ENCODE peak calls at places on chromosomes 11 and 22, in six cellular contexts. G, X, L, T, N and C are unnamed samples.

GRCh38 chr11:46888636-46889035 is 29.7 kb downstream of the LRP4 start:
- DNase-seq in X (no peak), G (no peak), L (no peak), T (no peak), N (no peak), C (no peak)

GRCh38 chr11:61349916-61350315 is 11.8 kb downstream of the CYB561A3 start:
- DNase-seq in X (no peak), T (no peak), N (no peak), L (no peak), G (no peak), C (no peak)

GRCh38 chr11:19025799-19026406 is 34.6 kb downstream of the MRGPRX2 start:
- DNase-seq in L (peak; percentile 49), N (no peak), X (no peak), T (no peak), G (no peak), C (no peak)

GRCh38 chr22:38901111-38901641 is 29.2 kb upstream of the CBX6 start:
- DNase-seq in T (no peak), X (no peak), G (no peak), N (no peak), L (peak; percentile 22), C (no peak)

GRCh38 chr11:63838150-63838681 is 694 bp upstream of the MARK2 start:
- DNase-seq in T (no peak), X (no peak), G (no peak), L (no peak), N (no peak), C (peak; percentile 30)

GRCh38 chr11:17293308-17293707 is 16.8 kb downstream of the NUCB2 start:
- DNase-seq in N (no peak), L (no peak), X (no peak), T (no peak), G (no peak), C (no peak)

GRCh38 chr11:21037836-21038235 is 368.4 kb downstream of the NELL1 start:
- DNase-seq in T (no peak), X (no peak), G (no peak), L (no peak), N (no peak), C (no peak)

GRCh38 chr11:113505541-113506375 is 30.6 kb upstream of the DRD2 start:
- DNase-seq in L (peak; percentile 33), X (peak; percentile 19), T (peak; percentile 2), G (no peak), N (no peak), C (no peak)

GRCh38 chr22:19974233-19974861 is 32.7 kb upstream of the TXNRD2 start:
- DNase-seq in T (peak; percentile 62), X (no peak), N (peak; percentile 86), L (peak; percentile 91), G (no peak), C (peak; percentile 36)

GRCh38 chr11:60809249-60809648 is 24.1 kb downstream of the MS4A10 start:
- DNase-seq in L (no peak), X (no peak), T (no peak), N (no peak), G (no peak), C (no peak)

GRCh38 chr11:120131941-120132644 is 5.8 kb downstream of the TRIM29 start:
- DNase-seq in T (no peak), G (peak; percentile 54), X (no peak), L (no peak), N (no peak), C (peak; percentile 4)

GRCh38 chr11:16612801-16613400 is 125.5 kb upstream of the C11orf58 start:
- DNase-seq in G (no peak), X (no peak), L (peak; percentile 60), T (no peak), N (no peak), C (no peak)

GRCh38 chr11:58024601-58025091 is 965 bp downstream of the OR9Q1 start:
- DNase-seq in X (peak; percentile 52), L (no peak), T (no peak), N (no peak), G (no peak), C (peak; percentile 22)

GRCh38 chr11:69429716-69430491 is 51.6 kb upstream of the LINC01488 start:
- DNase-seq in L (no peak), G (peak; percentile 58), N (no peak), X (no peak), T (no peak), C (no peak)

GRCh38 chr11:65850217-65851082 is 7.5 kb downstream of the CFL1 start:
- DNase-seq in T (no peak), N (no peak), L (peak; percentile 35), G (peak; percentile 62), X (no peak), C (peak; percentile 32)

GRCh38 chr22:32444068-32444467 is 20.2 kb downstream of the BPIFC start:
- DNase-seq in G (no peak), N (no peak), X (no peak), T (peak; percentile 59), L (peak; percentile 17), C (no peak)

GRCh38 chr11:126007263-126007662 is 55.4 kb downstream of the CDON start:
- DNase-seq in N (no peak), X (no peak), G (no peak), T (peak; percentile 15), L (peak; percentile 39), C (no peak)

GRCh38 chr11:114031599-114032320 is 27.8 kb upstream of the ZBTB16 start:
- DNase-seq in X (no peak), T (no peak), L (no peak), N (no peak), G (no peak), C (no peak)

GRCh38 chr11:124313849-124314248 is at the start of gene OR8D1:
- DNase-seq in N (no peak), T (no peak), X (no peak), L (no peak), G (no peak), C (no peak)

GRCh38 chr11:124315052-124315451 is 1.3 kb upstream of the OR8D1 start:
- DNase-seq in G (no peak), N (no peak), L (no peak), T (no peak), X (no peak), C (no peak)

GRCh38 chr11:124311269-124311668 is 2.5 kb downstream of the OR8D1 start:
- DNase-seq in X (no peak), G (no peak), T (no peak), N (no peak), L (no peak), C (no peak)

GRCh38 chr11:124311677-124312076 is 2.1 kb downstream of the OR8D1 start:
- DNase-seq in X (no peak), T (no peak), N (no peak), L (no peak), G (no peak), C (no peak)

GRCh38 chr11:124313131-124313530 is 618 bp downstream of the OR8D1 start:
- DNase-seq in L (no peak), G (no peak), X (no peak), T (no peak), N (no peak), C (no peak)
- TF ChIP-seq EP300 in L (no peak), G (no peak), X (no peak), T (no peak), N (no peak), C (no peak)

GRCh38 chr22:26527574-26528465 is 15.5 kb upstream of the TFIP11 start:
- DNase-seq in N (no peak), X (no peak), G (no peak), L (no peak), T (no peak), C (no peak)

GRCh38 chr22:26529345-26529744 is 17.1 kb upstream of the TFIP11 start:
- DNase-seq in X (no peak), L (no peak), N (no peak), G (no peak), T (peak; percentile 22), C (no peak)

GRCh38 chr22:26526165-26526564 is 13.9 kb upstream of the TFIP11 start:
- DNase-seq in N (no peak), X (no peak), L (no peak), G (no peak), T (no peak), C (no peak)

GRCh38 chr22:26524870-26525269 is 12.6 kb upstream of the TFIP11 start:
- DNase-seq in G (no peak), X (no peak), T (no peak), N (no peak), L (no peak), C (no peak)

DNA sequence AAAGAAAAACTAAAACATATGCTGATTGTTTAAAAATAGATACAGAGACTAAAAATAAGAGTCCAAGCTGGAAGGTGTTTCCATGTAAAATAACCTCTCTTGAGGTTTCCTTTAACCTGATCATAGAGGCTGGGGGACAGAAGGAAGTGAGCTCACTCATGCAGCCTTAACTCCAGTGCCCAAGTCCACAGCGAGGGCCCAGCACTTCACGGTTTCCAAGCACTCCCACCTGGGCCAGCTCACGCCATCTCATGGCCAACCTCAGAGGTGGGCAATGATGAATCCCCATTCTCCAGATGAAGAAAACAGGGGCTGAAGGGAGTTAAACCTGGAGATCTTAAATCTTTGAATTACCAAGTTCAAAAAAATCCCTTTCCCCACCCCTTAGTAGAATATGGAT is 14.9 kb upstream of the TFIP11 start:
- DNase-seq in L (no peak), X (no peak), G (no peak), T (no peak), N (no peak), C (no peak)
- H3K27ac ChIP-seq in L (no peak overlapping the region), X (no peak overlapping the region), G (no peak overlapping the region), T (no peak overlapping the region), N (no peak overlapping the region), C (no peak overlapping the region)

GRCh38 chr11:72732329-72732728 is 19.9 kb downstream of the ARAP1 start:
- DNase-seq in L (no peak), X (no peak), N (no peak), T (no peak), G (peak; percentile 67), C (no peak)
- H3K4me3 ChIP-seq in L (no peak overlapping the region), X (no peak overlapping the region), N (no peak overlapping the region), T (no peak overlapping the region), G (no peak overlapping the region), C (no peak overlapping the region)

DNA sequence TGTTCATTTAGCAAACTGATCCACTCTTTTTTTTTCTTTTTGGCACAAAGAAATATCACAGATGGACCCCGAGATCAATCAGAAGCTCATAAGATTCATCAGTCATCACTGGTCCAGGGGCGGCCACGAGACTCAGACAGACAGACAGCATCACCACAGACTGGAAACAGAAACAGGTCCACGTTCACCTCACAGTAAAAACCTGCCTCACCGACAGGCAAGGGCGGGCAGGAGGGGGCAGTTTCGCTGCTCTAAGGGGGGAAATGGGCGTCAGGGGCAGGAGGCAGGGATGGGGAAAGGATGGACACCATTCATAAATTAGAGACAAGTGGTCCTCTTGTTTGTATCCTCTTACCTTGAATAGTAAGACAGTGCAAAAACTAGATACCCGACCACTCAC is 16.5 kb downstream of the CHST1 start:
- DNase-seq in G (no peak), L (no peak), N (no peak), X (no peak), T (no peak), C (no peak)
- TF ChIP-seq EP300 in G (no peak), L (no peak), N (no peak), X (no peak), T (no peak), C (no peak)